ENCODE peak calls at places on chromosome 14, in six cellular contexts. V is AG10803, Y is thoracic aorta, S is MM.1S, T is OCI-LY7, F is ovary. L is an unnamed sample.

GRCh38 chr14:85102591-85102990 is 427.4 kb upstream of the FLRT2 start:
- DNase-seq in T (no peak), V (no peak), F (no peak), Y (no peak), S (no peak), L (no peak)

GRCh38 chr14:89121961-89122675 is 294.9 kb downstream of the FOXN3 start:
- DNase-seq in Y (no peak), T (no peak), V (no peak), F (no peak), S (no peak), L (no peak)

GRCh38 chr14:102183922-102184677 is 44.4 kb downstream of the WDR20 start:
- DNase-seq in T (no peak), V (no peak), Y (no peak), S (no peak), F (no peak), L (peak)

GRCh38 chr14:60649815-60650381 is 621 bp upstream of the SIX1 start:
- DNase-seq in F (no peak), S (no peak), V (no peak), T (no peak), Y (no peak), L (peak)

GRCh38 chr14:59161571-59162175 is 26.8 kb upstream of the DAAM1 start:
- DNase-seq in V (peak), F (no peak), S (no peak), T (no peak), Y (no peak), L (peak)

GRCh38 chr14:35854696-35855270 is 28.6 kb downstream of the BRMS1L start:
- DNase-seq in Y (no peak), S (no peak), F (no peak), V (no peak), T (peak), L (no peak)

GRCh38 chr14:25094171-25094907 is 44.4 kb upstream of the STXBP6 start:
- DNase-seq in S (no peak), Y (no peak), T (no peak), F (no peak), V (no peak), L (no peak)

GRCh38 chr14:64540208-64541202 is at the start of gene HSPA2:
- DNase-seq in V (peak), S (peak), F (peak), T (peak), Y (peak), L (peak)

GRCh38 chr14:34604990-34605389 is 25.0 kb downstream of the SNX6 start:
- DNase-seq in Y (no peak), S (no peak), V (peak), T (no peak), F (no peak), L (no peak)
- TF ChIP-seq CTCF in Y (no peak), S (no peak), V (no peak), T (no peak), F (no peak), L (no peak)

GRCh38 chr14:23285530-23286019 is 357 bp downstream of the HOMEZ start:
- DNase-seq in Y (no peak), F (no peak), T (no peak), V (no peak), S (no peak), L (no peak)

GRCh38 chr14:23284654-23285529 is 1.0 kb downstream of the HOMEZ start:
- DNase-seq in F (no peak), Y (no peak), V (no peak), S (peak), T (peak), L (peak)

GRCh38 chr14:23281247-23281646 is 4.7 kb downstream of the HOMEZ start:
- DNase-seq in V (no peak), T (no peak), Y (no peak), F (no peak), S (no peak), L (no peak)

GRCh38 chr14:23286904-23287479 is 1.1 kb upstream of the HOMEZ start:
- DNase-seq in T (no peak), F (no peak), V (peak), Y (no peak), S (no peak), L (no peak)

DNA sequence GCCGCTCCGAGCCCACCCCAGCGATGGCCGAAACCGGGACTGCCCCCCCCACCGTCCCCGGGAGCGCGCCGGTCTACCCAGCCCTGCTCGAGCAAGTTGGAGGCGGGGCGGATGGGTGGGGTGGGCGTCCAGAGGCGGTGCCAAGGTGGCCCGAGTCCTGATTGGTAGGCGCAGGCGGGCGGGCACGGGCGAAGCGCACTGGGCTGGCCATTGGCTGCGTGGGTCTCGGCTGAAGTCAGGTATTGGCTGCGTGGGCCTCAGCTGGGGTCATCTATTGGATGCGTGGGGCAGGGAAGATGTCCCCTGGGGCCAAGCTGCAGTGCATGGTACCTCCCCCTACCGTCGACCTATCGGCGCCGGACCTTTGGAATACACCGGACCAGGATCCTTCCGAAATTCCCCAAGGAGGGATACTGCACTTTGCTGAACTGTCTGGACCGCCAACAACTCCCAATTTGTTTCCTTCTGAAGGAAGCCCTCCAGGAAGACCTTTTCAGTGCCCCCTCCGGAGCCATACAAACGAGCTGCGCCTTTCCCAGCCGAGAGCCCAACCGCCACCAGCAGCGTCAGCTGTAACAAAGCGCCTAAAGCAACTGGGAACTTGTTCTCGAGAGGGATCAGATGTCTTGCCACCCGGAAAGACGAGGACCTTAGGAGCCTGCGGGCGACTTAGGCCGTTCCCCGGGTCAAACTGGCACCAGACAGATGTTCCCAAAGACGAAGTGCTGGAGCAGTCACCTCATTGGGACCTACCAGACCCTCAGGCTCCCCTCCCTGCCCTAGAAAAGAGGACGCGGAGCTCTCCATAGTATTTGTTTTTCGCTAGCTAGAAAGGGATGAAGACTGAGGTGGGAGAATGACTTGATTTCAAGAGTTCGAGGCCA is at the start of gene HOMEZ:
- DNase-seq in F (peak), V (peak), T (peak), Y (peak), S (peak), L (peak)
- TF ChIP-seq CTCF in F (no peak), V (peak), T (peak), Y (no peak), S (no peak), L (no peak)

GRCh38 chr14:51828017-51828797 is 32.2 kb upstream of the GNG2 start:
- DNase-seq in Y (no peak), T (peak), S (no peak), F (no peak), V (peak), L (peak)
- TF ChIP-seq CTCF in Y (no peak), T (no peak), S (no peak), F (no peak), V (no peak), L (no peak)

GRCh38 chr14:71474291-71474690 is 457.9 kb upstream of the RGS6 start:
- DNase-seq in T (no peak), F (no peak), Y (no peak), V (no peak), S (no peak), L (no peak)

GRCh38 chr14:71472281-71472960 is 459.8 kb upstream of the RGS6 start:
- DNase-seq in F (no peak), T (no peak), V (peak), S (no peak), Y (no peak), L (peak)

GRCh38 chr14:71474866-71475265 is 457.4 kb upstream of the RGS6 start:
- DNase-seq in T (no peak), F (no peak), V (no peak), S (no peak), Y (no peak), L (no peak)

GRCh38 chr14:71472961-71473340 is 459.3 kb upstream of the RGS6 start:
- DNase-seq in Y (no peak), V (no peak), F (no peak), S (no peak), T (no peak), L (no peak)

GRCh38 chr14:71473843-71474242 is 458.4 kb upstream of the RGS6 start:
- DNase-seq in F (no peak), S (no peak), Y (no peak), V (no peak), T (no peak), L (no peak)
- TF ChIP-seq CTCF in F (no peak), S (no peak), Y (no peak), V (no peak), T (no peak), L (no peak)

L was measured in GM20000.